ENCODE peak calls at places on chromosomes 5 and 9, in eight cellular contexts. One of them, this sample, is unnamed.

GRCh38 chr9:75692309-75692708 is 198.2 kb upstream of the PCSK5 start:
- DNase-seq in left lung: no peak
- DNase-seq in astrocyte of the spinal cord: no peak
- DNase-seq in suprapubic skin: no peak
- DNase-seq in testis: no peak
- DNase-seq in glutamatergic neuron: no peak
- DNase-seq in IMR-90: no peak
- DNase-seq in left ventricle myocardium inferior: no peak
- DNase-seq in this sample: no peak

GRCh38 chr5:170252710-170253350 is 20.0 kb downstream of the C5orf58 start:
- DNase-seq in left lung: no peak
- DNase-seq in astrocyte of the spinal cord: no peak
- DNase-seq in suprapubic skin: peak; percentile 41
- DNase-seq in testis: no peak
- DNase-seq in glutamatergic neuron: no peak
- DNase-seq in IMR-90: no peak
- DNase-seq in left ventricle myocardium inferior: no peak
- DNase-seq in this sample: no peak

GRCh38 chr9:123761905-123762605 is 167.9 kb downstream of the DENND1A start:
- DNase-seq in left lung: no peak
- DNase-seq in astrocyte of the spinal cord: no peak
- DNase-seq in suprapubic skin: no peak
- DNase-seq in testis: no peak
- DNase-seq in glutamatergic neuron: no peak
- DNase-seq in IMR-90: no peak
- DNase-seq in left ventricle myocardium inferior: no peak
- DNase-seq in this sample: no peak

GRCh38 chr9:113516840-113517577 is 53.5 kb downstream of the RGS3 start:
- DNase-seq in left lung: no peak
- DNase-seq in astrocyte of the spinal cord: no peak
- DNase-seq in suprapubic skin: no peak
- DNase-seq in testis: no peak
- DNase-seq in glutamatergic neuron: no peak
- DNase-seq in IMR-90: peak; percentile 39
- DNase-seq in left ventricle myocardium inferior: no peak
- DNase-seq in this sample: peak; percentile 91

GRCh38 chr9:107637421-107638420 is 148.2 kb upstream of the KLF4 start:
- DNase-seq in left lung: peak; percentile 88
- DNase-seq in astrocyte of the spinal cord: peak; percentile 97
- DNase-seq in suprapubic skin: peak; percentile 96
- DNase-seq in testis: peak; percentile 95
- DNase-seq in glutamatergic neuron: peak; percentile 74
- DNase-seq in IMR-90: peak; percentile 98
- DNase-seq in left ventricle myocardium inferior: peak; percentile 88
- DNase-seq in this sample: peak; percentile 89

GRCh38 chr9:30628915-30629564 is 1755.4 kb upstream of the ACO1 start:
- DNase-seq in left lung: no peak
- DNase-seq in astrocyte of the spinal cord: no peak
- DNase-seq in suprapubic skin: no peak
- DNase-seq in testis: no peak
- DNase-seq in glutamatergic neuron: no peak
- DNase-seq in IMR-90: no peak
- DNase-seq in left ventricle myocardium inferior: no peak
- DNase-seq in this sample: no peak

GRCh38 chr9:84136119-84136868 is 155.7 kb downstream of the RMI1 start:
- DNase-seq in left lung: no peak
- DNase-seq in astrocyte of the spinal cord: peak; percentile 68
- DNase-seq in suprapubic skin: no peak
- DNase-seq in testis: no peak
- DNase-seq in glutamatergic neuron: no peak
- DNase-seq in IMR-90: peak; percentile 29
- DNase-seq in left ventricle myocardium inferior: no peak
- DNase-seq in this sample: no peak

GRCh38 chr5:181204561-181205401 is at the start of gene TRIM7:
- DNase-seq in left lung: peak; percentile 74
- DNase-seq in astrocyte of the spinal cord: peak; percentile 25
- DNase-seq in suprapubic skin: peak; percentile 79
- DNase-seq in testis: no peak
- DNase-seq in glutamatergic neuron: peak; percentile 59
- DNase-seq in IMR-90: peak; percentile 20
- DNase-seq in left ventricle myocardium inferior: peak; percentile 69
- DNase-seq in this sample: peak; percentile 86

GRCh38 chr5:88806338-88806737 is 76.6 kb downstream of the MEF2C start:
- DNase-seq in left lung: no peak
- DNase-seq in astrocyte of the spinal cord: no peak
- DNase-seq in suprapubic skin: no peak
- DNase-seq in testis: no peak
- DNase-seq in glutamatergic neuron: no peak
- DNase-seq in IMR-90: no peak
- DNase-seq in left ventricle myocardium inferior: no peak
- DNase-seq in this sample: no peak

GRCh38 chr5:37206733-37207132 is 42.4 kb downstream of the CPLANE1 start:
- DNase-seq in left lung: no peak
- DNase-seq in astrocyte of the spinal cord: no peak
- DNase-seq in suprapubic skin: no peak
- DNase-seq in testis: no peak
- DNase-seq in glutamatergic neuron: no peak
- DNase-seq in IMR-90: no peak
- DNase-seq in left ventricle myocardium inferior: no peak
- DNase-seq in this sample: no peak

GRCh38 chr5:179262126-179262920 is 82.9 kb downstream of the ADAMTS2 start:
- DNase-seq in left lung: peak; percentile 26
- DNase-seq in astrocyte of the spinal cord: no peak
- DNase-seq in suprapubic skin: no peak
- DNase-seq in testis: peak; percentile 8
- DNase-seq in glutamatergic neuron: peak; percentile 7
- DNase-seq in IMR-90: no peak
- DNase-seq in left ventricle myocardium inferior: no peak
- DNase-seq in this sample: peak; percentile 73

GRCh38 chr5:110872200-110872599 is 133.4 kb downstream of the SLC25A46 start:
- DNase-seq in left lung: no peak
- DNase-seq in astrocyte of the spinal cord: no peak
- DNase-seq in suprapubic skin: no peak
- DNase-seq in testis: no peak
- DNase-seq in glutamatergic neuron: no peak
- DNase-seq in IMR-90: no peak
- DNase-seq in left ventricle myocardium inferior: no peak
- DNase-seq in this sample: no peak

GRCh38 chr9:70406446-70406862 is 8.0 kb downstream of the KLF9 start:
- DNase-seq in left lung: no peak
- DNase-seq in astrocyte of the spinal cord: peak; percentile 52
- DNase-seq in suprapubic skin: no peak
- DNase-seq in testis: peak; percentile 40
- DNase-seq in glutamatergic neuron: no peak
- DNase-seq in IMR-90: peak; percentile 62
- DNase-seq in left ventricle myocardium inferior: no peak
- DNase-seq in this sample: no peak

GRCh38 chr5:75640826-75641225 is 29.6 kb downstream of the ANKDD1B start:
- DNase-seq in left lung: no peak
- DNase-seq in astrocyte of the spinal cord: no peak
- DNase-seq in suprapubic skin: no peak
- DNase-seq in testis: no peak
- DNase-seq in glutamatergic neuron: no peak
- DNase-seq in IMR-90: peak; percentile 16
- DNase-seq in left ventricle myocardium inferior: no peak
- DNase-seq in this sample: no peak

GRCh38 chr9:91483835-91484234 is 60.2 kb upstream of the NFIL3 start:
- DNase-seq in left lung: no peak
- DNase-seq in astrocyte of the spinal cord: no peak
- DNase-seq in suprapubic skin: no peak
- DNase-seq in testis: no peak
- DNase-seq in glutamatergic neuron: no peak
- DNase-seq in IMR-90: no peak
- DNase-seq in left ventricle myocardium inferior: no peak
- DNase-seq in this sample: no peak
- TF ChIP-seq CTCF in left lung: no peak
- TF ChIP-seq CTCF in astrocyte of the spinal cord: no peak
- TF ChIP-seq CTCF in suprapubic skin: no peak
- TF ChIP-seq CTCF in testis: no peak
- TF ChIP-seq CTCF in glutamatergic neuron: no peak
- TF ChIP-seq CTCF in IMR-90: no peak
- TF ChIP-seq CTCF in left ventricle myocardium inferior: no peak
- TF ChIP-seq CTCF in this sample: no peak

DNA sequence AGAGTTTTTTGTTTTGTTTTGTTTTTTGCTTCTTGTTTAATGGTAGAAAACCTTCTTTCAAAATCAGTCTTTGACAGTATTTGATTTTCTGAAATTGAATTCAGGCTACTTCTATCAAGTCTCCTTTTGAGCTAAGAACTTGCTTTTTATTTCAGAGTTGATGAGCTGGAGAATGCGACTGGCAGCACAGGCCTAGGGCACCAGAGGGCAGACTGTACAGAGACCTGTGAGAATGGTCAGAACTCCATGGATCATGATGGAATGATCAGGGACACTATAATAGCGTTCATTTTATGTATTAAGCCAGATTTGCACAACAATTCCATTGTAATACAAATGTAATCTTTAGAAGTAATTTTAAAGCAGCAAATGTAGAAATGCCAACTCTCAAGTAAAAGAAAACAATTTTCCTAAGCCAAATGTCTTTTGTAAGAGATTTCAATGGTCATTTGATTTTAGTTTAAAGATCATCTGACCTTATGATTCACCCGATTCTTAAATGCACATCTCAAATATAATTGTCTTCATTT is 902.4 kb downstream of the NR2F1-AS1 start:
- DNase-seq in left lung: no peak
- DNase-seq in astrocyte of the spinal cord: no peak
- DNase-seq in suprapubic skin: no peak
- DNase-seq in testis: peak; percentile 32
- DNase-seq in glutamatergic neuron: no peak
- DNase-seq in IMR-90: no peak
- DNase-seq in left ventricle myocardium inferior: no peak
- DNase-seq in this sample: no peak
- TF ChIP-seq CTCF in left lung: no peak
- TF ChIP-seq CTCF in astrocyte of the spinal cord: peak; percentile 29
- TF ChIP-seq CTCF in suprapubic skin: no peak
- TF ChIP-seq CTCF in testis: no peak
- TF ChIP-seq CTCF in glutamatergic neuron: no peak
- TF ChIP-seq CTCF in IMR-90: no peak
- TF ChIP-seq CTCF in left ventricle myocardium inferior: peak; percentile 30
- TF ChIP-seq CTCF in this sample: no peak

GRCh38 chr5:132465095-132465707 is 25.4 kb downstream of the IRF1 start:
- DNase-seq in left lung: peak; percentile 25
- DNase-seq in astrocyte of the spinal cord: no peak
- DNase-seq in suprapubic skin: no peak
- DNase-seq in testis: no peak
- DNase-seq in glutamatergic neuron: no peak
- DNase-seq in IMR-90: no peak
- DNase-seq in left ventricle myocardium inferior: no peak
- DNase-seq in this sample: peak; percentile 77

GRCh38 chr5:132463808-132464154 is 26.8 kb downstream of the IRF1 start:
- DNase-seq in left lung: no peak
- DNase-seq in astrocyte of the spinal cord: no peak
- DNase-seq in suprapubic skin: no peak
- DNase-seq in testis: no peak
- DNase-seq in glutamatergic neuron: no peak
- DNase-seq in IMR-90: no peak
- DNase-seq in left ventricle myocardium inferior: no peak
- DNase-seq in this sample: no peak

GRCh38 chr5:132462856-132463745 is 27.5 kb downstream of the IRF1 start:
- DNase-seq in left lung: peak; percentile 34
- DNase-seq in astrocyte of the spinal cord: no peak
- DNase-seq in suprapubic skin: no peak
- DNase-seq in testis: no peak
- DNase-seq in glutamatergic neuron: no peak
- DNase-seq in IMR-90: no peak
- DNase-seq in left ventricle myocardium inferior: no peak
- DNase-seq in this sample: peak; percentile 64

GRCh38 chr5:132466453-132467291 is 23.9 kb downstream of the IRF1 start:
- DNase-seq in left lung: peak; percentile 73
- DNase-seq in astrocyte of the spinal cord: peak; percentile 63
- DNase-seq in suprapubic skin: peak; percentile 0
- DNase-seq in testis: no peak
- DNase-seq in glutamatergic neuron: no peak
- DNase-seq in IMR-90: peak; percentile 17
- DNase-seq in left ventricle myocardium inferior: peak; percentile 46
- DNase-seq in this sample: peak; percentile 95

DNA sequence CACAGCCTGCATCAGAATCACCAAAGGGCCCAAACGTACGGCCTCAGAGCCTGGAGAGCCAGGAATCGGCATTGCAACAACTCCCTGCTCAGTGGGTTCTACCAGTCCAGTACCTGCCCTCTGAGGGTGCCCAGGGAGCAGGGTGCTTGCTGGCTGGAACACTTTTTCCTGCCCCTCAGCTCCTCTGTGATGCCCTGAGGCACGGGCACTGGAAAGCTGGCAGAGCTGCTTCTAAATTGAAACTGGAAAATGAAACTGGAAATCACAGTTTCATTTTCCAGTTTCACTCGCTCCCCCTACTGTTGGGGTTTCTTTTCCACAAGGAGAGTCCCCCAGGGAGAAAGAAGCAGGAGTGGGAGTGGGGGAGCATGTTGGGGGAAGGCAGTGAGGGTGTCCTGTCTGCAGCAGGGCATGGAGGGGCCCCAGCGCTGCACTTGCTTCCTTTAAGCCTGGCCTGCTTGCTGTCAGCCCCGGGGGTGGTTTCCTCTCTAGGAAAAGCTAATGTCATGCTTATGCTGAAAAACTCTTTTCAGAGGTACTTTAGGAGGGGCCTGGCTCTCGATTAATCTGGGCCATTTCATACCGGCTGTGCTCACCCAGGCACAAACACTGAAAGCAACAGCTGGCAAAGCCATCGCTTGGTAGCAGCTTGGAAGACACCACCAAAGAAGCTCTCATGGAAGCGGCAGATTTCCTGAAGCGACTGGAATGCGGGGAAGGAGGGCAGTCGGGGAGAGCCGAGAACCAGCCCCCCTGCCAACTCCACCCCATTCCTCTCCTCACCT is 26.2 kb downstream of the IRF1 start:
- DNase-seq in left lung: peak; percentile 38
- DNase-seq in astrocyte of the spinal cord: no peak
- DNase-seq in suprapubic skin: no peak
- DNase-seq in testis: no peak
- DNase-seq in glutamatergic neuron: no peak
- DNase-seq in IMR-90: no peak
- DNase-seq in left ventricle myocardium inferior: no peak
- DNase-seq in this sample: peak; percentile 87
- TF ChIP-seq CTCF in left lung: no peak
- TF ChIP-seq CTCF in astrocyte of the spinal cord: peak; percentile 25
- TF ChIP-seq CTCF in suprapubic skin: no peak
- TF ChIP-seq CTCF in testis: no peak
- TF ChIP-seq CTCF in glutamatergic neuron: no peak
- TF ChIP-seq CTCF in IMR-90: peak; percentile 35
- TF ChIP-seq CTCF in left ventricle myocardium inferior: peak; percentile 37
- TF ChIP-seq CTCF in this sample: peak; percentile 16

GRCh38 chr5:65624570-65625555 is at the start of the genes SHLD3 and TRAPPC13:
- DNase-seq in left lung: peak; percentile 88
- DNase-seq in astrocyte of the spinal cord: peak; percentile 94
- DNase-seq in suprapubic skin: peak; percentile 88
- DNase-seq in testis: peak; percentile 93
- DNase-seq in glutamatergic neuron: peak; percentile 71
- DNase-seq in IMR-90: peak; percentile 85
- DNase-seq in left ventricle myocardium inferior: peak; percentile 74
- DNase-seq in this sample: peak; percentile 90
- TF ChIP-seq CTCF in left lung: no peak
- TF ChIP-seq CTCF in astrocyte of the spinal cord: peak; percentile 3
- TF ChIP-seq CTCF in suprapubic skin: peak; percentile 3
- TF ChIP-seq CTCF in testis: no peak
- TF ChIP-seq CTCF in glutamatergic neuron: no peak
- TF ChIP-seq CTCF in IMR-90: no peak
- TF ChIP-seq CTCF in left ventricle myocardium inferior: peak; percentile 30
- TF ChIP-seq CTCF in this sample: no peak